ENCODE peak calls at places on chromosomes 7 and 10, in nine cellular contexts. H is A673; V is stimulated activated CD4-positive, alpha-beta T cell treated with anti-CD3 and anti-CD28 coated beads, Interleukin-4, amount 100 ng/mL, for 4 hours; Y is cardiac fibroblast; I is bronchial epithelial cell; J is NCI-H82; W is NCI-H1105; P is central memory CD4-positive, alpha-beta T cell; Q is colonic mucosa. E is an unnamed sample.

GRCh38 chr7:730501-731439 is 3.7 kb upstream of the PRKAR1B start:
- DNase-seq in W (no peak), H (no peak), V (no peak), P (no peak), I (no peak), Q (no peak), Y (no peak), J (no peak), E (no peak)

GRCh38 chr10:33303988-33304387 is 30.5 kb downstream of the NRP1 start:
- DNase-seq in V (no peak), W (no peak), H (peak), P (no peak), I (no peak), Q (no peak), Y (no peak), J (no peak), E (no peak)

GRCh38 chr10:133465191-133465949 is 11.6 kb downstream of the SCART1 start:
- DNase-seq in Q (no peak), P (no peak), V (no peak), H (no peak), Y (no peak), W (no peak), J (no peak), I (peak), E (no peak)

GRCh38 chr10:119981826-119982225 is 89.3 kb downstream of the SEC23IP start:
- DNase-seq in Y (no peak), I (peak), V (no peak), P (no peak), Q (no peak), J (no peak), H (no peak), W (no peak), E (no peak)

GRCh38 chr10:86821600-86821999 is 65.2 kb downstream of the BMPR1A start:
- DNase-seq in V (no peak), Q (no peak), P (no peak), I (peak), J (no peak), Y (peak), H (no peak), W (no peak), E (no peak)

GRCh38 chr7:158085741-158086695 is 501.6 kb downstream of the PTPRN2 start:
- DNase-seq in J (no peak), P (no peak), Q (no peak), V (no peak), W (no peak), H (no peak), Y (no peak), I (no peak), E (no peak)

GRCh38 chr10:51700228-51700835 is 937 bp upstream of the CSTF2T start:
- DNase-seq in Y (peak), H (no peak), W (no peak), V (peak), J (peak), P (no peak), I (peak), Q (peak), E (no peak)

GRCh38 chr10:64271983-64272382 is 750.8 kb downstream of the REEP3 start:
- DNase-seq in P (no peak), V (no peak), W (no peak), Q (no peak), Y (no peak), J (no peak), I (no peak), H (peak), E (no peak)

GRCh38 chr10:5497948-5498730 is 1.2 kb downstream of the CALML5 start:
- DNase-seq in Q (no peak), V (no peak), J (no peak), I (no peak), Y (no peak), P (no peak), W (no peak), H (no peak), E (no peak)

GRCh38 chr10:86177483-86178155 is 189.0 kb downstream of the GRID1 start:
- DNase-seq in P (no peak), H (no peak), J (no peak), Q (no peak), Y (no peak), V (no peak), W (no peak), I (no peak), E (no peak)

GRCh38 chr10:113739031-113739430 is 12.5 kb upstream of the PLEKHS1 start:
- DNase-seq in W (no peak), P (no peak), Q (no peak), I (no peak), V (no peak), J (no peak), Y (no peak), H (no peak), E (no peak)

GRCh38 chr10:121437596-121437995 is 160.6 kb downstream of the FGFR2 start:
- DNase-seq in I (no peak), P (no peak), Y (no peak), Q (no peak), W (no peak), H (no peak), J (peak), V (no peak), E (no peak)

GRCh38 chr7:100691676-100692577 is 2.1 kb downstream of the GIGYF1 start:
- DNase-seq in Y (peak), P (peak), J (peak), W (peak), V (peak), Q (peak), H (peak), I (peak), E (peak)

GRCh38 chr7:85424298-85424697 is 237.4 kb upstream of the SEMA3D start:
- DNase-seq in Y (no peak), J (no peak), V (no peak), I (no peak), Q (no peak), P (no peak), W (no peak), H (no peak), E (no peak)

GRCh38 chr7:1839701-1840100 is 169.6 kb downstream of the ELFN1 start:
- DNase-seq in J (no peak), Y (no peak), H (no peak), W (no peak), P (no peak), I (no peak), V (no peak), Q (no peak), E (no peak)

GRCh38 chr7:24477807-24478655 is 95.2 kb upstream of the PALS2 start:
- DNase-seq in Q (no peak), V (no peak), H (peak), I (peak), J (no peak), Y (peak), P (no peak), W (no peak), E (no peak)

GRCh38 chr10:43124574-43125273 is 13.5 kb upstream of the CSGALNACT2 start:
- DNase-seq in I (no peak), J (no peak), Y (no peak), W (no peak), P (no peak), V (no peak), Q (no peak), H (no peak), E (no peak)

GRCh38 chr10:123913688-123914268 is 22.2 kb upstream of the CPXM2 start:
- DNase-seq in H (no peak), W (no peak), Y (peak), I (no peak), V (no peak), P (no peak), Q (no peak), J (no peak), E (peak)

GRCh38 chr7:66697451-66698438 is 42.8 kb upstream of the RABGEF1 start:
- DNase-seq in W (no peak), Q (no peak), V (no peak), J (peak), I (peak), P (no peak), H (no peak), Y (peak), E (no peak)

GRCh38 chr7:155965010-155965409 is 152.7 kb upstream of the SHH start:
- DNase-seq in H (no peak), W (no peak), P (no peak), J (no peak), Y (no peak), I (peak), Q (no peak), V (no peak), E (no peak)

GRCh38 chr10:47296111-47296894 is 3.7 kb upstream of the GDF10 start:
- DNase-seq in Y (no peak), P (no peak), I (no peak), H (no peak), J (no peak), V (no peak), W (no peak), Q (no peak), E (no peak)

GRCh38 chr7:112938895-112939588 is 147.6 kb downstream of the GPR85 start:
- DNase-seq in J (peak), W (peak), P (peak), I (no peak), V (peak), H (peak), Q (peak), Y (peak), E (peak)

GRCh38 chr10:5557799-5558771 is 33.3 kb downstream of the CALML3 start:
- DNase-seq in W (no peak), V (no peak), Y (no peak), H (no peak), I (no peak), J (no peak), Q (no peak), P (no peak), E (no peak)

GRCh38 chr10:5560142-5560843 is 35.5 kb downstream of the CALML3 start:
- DNase-seq in P (no peak), W (no peak), Q (no peak), H (no peak), Y (no peak), J (no peak), I (no peak), V (no peak), E (no peak)

GRCh38 chr7:158863611-158864506 is 7.5 kb downstream of the DYNC2I1 start:
- DNase-seq in Y (peak), J (no peak), W (no peak), Q (peak), V (peak), I (peak), P (peak), H (peak), E (peak)

GRCh38 chr7:33933611-33934281 is 28.4 kb downstream of the BMPER start:
- DNase-seq in W (no peak), P (no peak), Q (no peak), H (peak), Y (peak), I (peak), J (no peak), V (no peak), E (no peak)

GRCh38 chr7:157011333-157012112 is 1.1 kb upstream of the MNX1 start:
- DNase-seq in V (no peak), I (no peak), Y (no peak), Q (peak), J (peak), W (no peak), H (no peak), P (no peak), E (no peak)

GRCh38 chr7:38398725-38399321 is 125.4 kb upstream of the TARP start:
- DNase-seq in H (peak), P (peak), W (peak), Y (peak), Q (peak), J (peak), I (peak), V (peak), E (peak)

GRCh38 chr7:66267249-66267648 is 62.1 kb downstream of the TPST1 start:
- DNase-seq in J (no peak), W (no peak), V (no peak), Q (no peak), H (no peak), Y (peak), I (no peak), P (no peak), E (no peak)

GRCh38 chr10:99913831-99914235 is 95.9 kb downstream of the DNMBP start:
- DNase-seq in P (no peak), H (peak), V (no peak), Y (no peak), I (no peak), J (peak), W (no peak), Q (peak), E (no peak)

GRCh38 chr7:85041599-85042216 is 145.1 kb downstream of the SEMA3D start:
- DNase-seq in Q (peak), H (peak), P (no peak), I (peak), J (peak), Y (peak), V (no peak), W (peak), E (no peak)

GRCh38 chr7:46449743-46450142 is 528.7 kb upstream of the IGFBP3 start:
- DNase-seq in Y (no peak), P (no peak), W (no peak), J (no peak), Q (no peak), I (peak), V (no peak), H (no peak), E (no peak)

GRCh38 chr10:50622497-50623298 is 1.1 kb downstream of the SGMS1 start:
- DNase-seq in Y (peak), W (no peak), J (peak), I (peak), H (peak), P (peak), V (no peak), Q (peak), E (peak)

GRCh38 chr7:53050433-53050832 is 15.0 kb downstream of the POM121L12 start:
- DNase-seq in J (peak), V (no peak), W (no peak), Q (no peak), P (no peak), Y (no peak), H (no peak), I (no peak), E (no peak)

GRCh38 chr7:27110977-27111752 is 8.7 kb upstream of the HOXA2 start:
- DNase-seq in J (no peak), H (no peak), Q (peak), I (no peak), Y (no peak), V (no peak), P (no peak), W (no peak), E (no peak)

GRCh38 chr10:85643839-85644525 is 722.6 kb downstream of the GRID1 start:
- DNase-seq in Q (peak), H (no peak), P (no peak), V (no peak), J (no peak), Y (no peak), I (peak), W (no peak), E (no peak)

E was measured in immature natural killer cell.